ENCODE peak calls at places on chromosomes 7 and 10, in six cellular contexts. One of them, this sample, is unnamed.

GRCh38 chr7:132609222-132609621 is 33.0 kb upstream of the PLXNA4 start:
- DNase-seq in CD8-positive, alpha-beta T cell: no peak
- DNase-seq in AG04449: no peak
- DNase-seq in GM20000: no peak
- DNase-seq in ovary: no peak
- DNase-seq in breast epithelium: no peak
- DNase-seq in this sample: no peak

GRCh38 chr10:116106611-116107010 is 166.4 kb downstream of the GFRA1 start:
- DNase-seq in AG04449: no peak
- DNase-seq in breast epithelium: no peak
- DNase-seq in ovary: no peak
- DNase-seq in GM20000: no peak
- DNase-seq in CD8-positive, alpha-beta T cell: no peak
- DNase-seq in this sample: no peak

GRCh38 chr10:118851062-118852035 is 96.6 kb upstream of the CACUL1 start:
- DNase-seq in CD8-positive, alpha-beta T cell: no peak
- DNase-seq in GM20000: no peak
- DNase-seq in breast epithelium: no peak
- DNase-seq in ovary: no peak
- DNase-seq in AG04449: no peak
- DNase-seq in this sample: no peak

GRCh38 chr10:17396004-17396403 is 58.4 kb downstream of the ST8SIA6 start:
- DNase-seq in breast epithelium: no peak
- DNase-seq in AG04449: no peak
- DNase-seq in ovary: no peak
- DNase-seq in CD8-positive, alpha-beta T cell: no peak
- DNase-seq in GM20000: no peak
- DNase-seq in this sample: no peak

GRCh38 chr7:151245360-151246160 is 2.9 kb downstream of the SMARCD3 start:
- DNase-seq in AG04449: no peak
- DNase-seq in GM20000: peak
- DNase-seq in breast epithelium: no peak
- DNase-seq in CD8-positive, alpha-beta T cell: peak
- DNase-seq in ovary: peak
- DNase-seq in this sample: peak

GRCh38 chr7:155038335-155038734 is 31.8 kb upstream of the HTR5A start:
- DNase-seq in AG04449: no peak
- DNase-seq in breast epithelium: no peak
- DNase-seq in GM20000: no peak
- DNase-seq in ovary: no peak
- DNase-seq in CD8-positive, alpha-beta T cell: no peak
- DNase-seq in this sample: no peak

GRCh38 chr7:106779877-106780276 is 85.2 kb upstream of the PIK3CG start:
- DNase-seq in CD8-positive, alpha-beta T cell: no peak
- DNase-seq in ovary: no peak
- DNase-seq in GM20000: no peak
- DNase-seq in AG04449: no peak
- DNase-seq in breast epithelium: no peak
- DNase-seq in this sample: peak

GRCh38 chr7:35593896-35594295 is 101.0 kb downstream of the HERPUD2 start:
- DNase-seq in ovary: no peak
- DNase-seq in CD8-positive, alpha-beta T cell: no peak
- DNase-seq in AG04449: no peak
- DNase-seq in breast epithelium: no peak
- DNase-seq in GM20000: peak
- DNase-seq in this sample: peak

GRCh38 chr10:60434418-60435046 is 44.9 kb upstream of the ANK3 start:
- DNase-seq in AG04449: no peak
- DNase-seq in breast epithelium: no peak
- DNase-seq in CD8-positive, alpha-beta T cell: no peak
- DNase-seq in ovary: peak
- DNase-seq in GM20000: peak
- DNase-seq in this sample: peak

GRCh38 chr10:53064609-53065008 is 292.0 kb upstream of the MBL2 start:
- DNase-seq in ovary: no peak
- DNase-seq in breast epithelium: no peak
- DNase-seq in AG04449: no peak
- DNase-seq in CD8-positive, alpha-beta T cell: no peak
- DNase-seq in GM20000: no peak
- DNase-seq in this sample: no peak

GRCh38 chr10:104333037-104333727 is 5.1 kb downstream of the ITPRIP start:
- DNase-seq in ovary: peak
- DNase-seq in GM20000: no peak
- DNase-seq in CD8-positive, alpha-beta T cell: peak
- DNase-seq in breast epithelium: peak
- DNase-seq in AG04449: no peak
- DNase-seq in this sample: no peak

GRCh38 chr10:69891057-69891617 is 89.4 kb downstream of the COL13A1 start:
- DNase-seq in CD8-positive, alpha-beta T cell: no peak
- DNase-seq in ovary: no peak
- DNase-seq in AG04449: no peak
- DNase-seq in GM20000: no peak
- DNase-seq in breast epithelium: no peak
- DNase-seq in this sample: no peak

GRCh38 chr7:100483101-100483727 is 513 bp upstream of the NYAP1 start:
- DNase-seq in ovary: peak
- DNase-seq in GM20000: peak
- DNase-seq in breast epithelium: peak
- DNase-seq in AG04449: no peak
- DNase-seq in CD8-positive, alpha-beta T cell: peak
- DNase-seq in this sample: peak

GRCh38 chr10:38143587-38143986 is 49.5 kb downstream of the ZNF37A start:
- DNase-seq in ovary: no peak
- DNase-seq in breast epithelium: no peak
- DNase-seq in AG04449: no peak
- DNase-seq in GM20000: no peak
- DNase-seq in CD8-positive, alpha-beta T cell: no peak
- DNase-seq in this sample: no peak

GRCh38 chr7:138137423-138138171 is 61.3 kb downstream of the AKR1D1 start:
- DNase-seq in AG04449: no peak
- DNase-seq in breast epithelium: no peak
- DNase-seq in GM20000: peak
- DNase-seq in ovary: no peak
- DNase-seq in CD8-positive, alpha-beta T cell: no peak
- DNase-seq in this sample: no peak
- TF ChIP-seq CTCF in AG04449: no peak
- TF ChIP-seq CTCF in breast epithelium: no peak
- TF ChIP-seq CTCF in GM20000: no peak
- TF ChIP-seq CTCF in ovary: no peak
- TF ChIP-seq CTCF in CD8-positive, alpha-beta T cell: no peak
- TF ChIP-seq CTCF in this sample: no peak

GRCh38 chr7:28957064-28957821 is 887 bp downstream of the TRIL start:
- DNase-seq in ovary: peak
- DNase-seq in CD8-positive, alpha-beta T cell: no peak
- DNase-seq in breast epithelium: peak
- DNase-seq in AG04449: no peak
- DNase-seq in GM20000: peak
- DNase-seq in this sample: no peak
- TF ChIP-seq CTCF in ovary: no peak
- TF ChIP-seq CTCF in CD8-positive, alpha-beta T cell: no peak
- TF ChIP-seq CTCF in breast epithelium: no peak
- TF ChIP-seq CTCF in AG04449: no peak
- TF ChIP-seq CTCF in GM20000: no peak
- TF ChIP-seq CTCF in this sample: no peak

GRCh38 chr10:88286030-88286429 is 297.1 kb downstream of the RNLS start:
- DNase-seq in ovary: no peak
- DNase-seq in CD8-positive, alpha-beta T cell: no peak
- DNase-seq in AG04449: no peak
- DNase-seq in GM20000: no peak
- DNase-seq in breast epithelium: no peak
- DNase-seq in this sample: no peak

GRCh38 chr10:88282876-88283275 is 300.2 kb downstream of the RNLS start:
- DNase-seq in GM20000: no peak
- DNase-seq in breast epithelium: no peak
- DNase-seq in AG04449: no peak
- DNase-seq in CD8-positive, alpha-beta T cell: no peak
- DNase-seq in ovary: no peak
- DNase-seq in this sample: no peak

GRCh38 chr10:88278912-88279311 is 304.2 kb downstream of the RNLS start:
- DNase-seq in CD8-positive, alpha-beta T cell: no peak
- DNase-seq in GM20000: no peak
- DNase-seq in breast epithelium: no peak
- DNase-seq in ovary: no peak
- DNase-seq in AG04449: no peak
- DNase-seq in this sample: no peak

GRCh38 chr10:88281592-88282268 is 301.4 kb downstream of the RNLS start:
- DNase-seq in AG04449: peak
- DNase-seq in breast epithelium: no peak
- DNase-seq in CD8-positive, alpha-beta T cell: no peak
- DNase-seq in ovary: no peak
- DNase-seq in GM20000: no peak
- DNase-seq in this sample: no peak

DNA sequence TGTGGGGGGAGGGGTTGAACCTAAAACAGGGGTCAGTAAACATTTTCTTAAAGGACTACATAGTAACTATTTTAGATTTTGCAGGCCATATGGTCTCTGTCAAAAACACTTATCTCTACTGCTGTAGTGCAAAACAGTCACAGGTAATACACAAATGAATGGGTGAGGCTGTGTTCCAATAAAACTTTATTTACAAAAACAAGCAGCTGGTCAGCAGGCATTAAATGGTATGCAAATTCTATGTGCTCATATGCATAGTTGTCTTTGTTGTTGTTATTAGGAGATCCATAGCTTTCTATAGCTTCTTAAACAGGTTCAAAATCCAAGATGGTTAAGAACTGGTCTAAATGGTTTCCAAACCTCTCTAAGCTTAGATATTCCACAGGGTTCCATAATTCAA is 302.6 kb downstream of the RNLS start:
- DNase-seq in GM20000: no peak
- DNase-seq in AG04449: no peak
- DNase-seq in CD8-positive, alpha-beta T cell: no peak
- DNase-seq in breast epithelium: no peak
- DNase-seq in ovary: no peak
- DNase-seq in this sample: no peak
- TF ChIP-seq CTCF in GM20000: no peak
- TF ChIP-seq CTCF in AG04449: no peak
- TF ChIP-seq CTCF in CD8-positive, alpha-beta T cell: no peak
- TF ChIP-seq CTCF in breast epithelium: no peak
- TF ChIP-seq CTCF in ovary: no peak
- TF ChIP-seq CTCF in this sample: no peak

GRCh38 chr7:30705008-30705407 is 22.8 kb upstream of the CRHR2 start:
- DNase-seq in ovary: no peak
- DNase-seq in breast epithelium: no peak
- DNase-seq in CD8-positive, alpha-beta T cell: no peak
- DNase-seq in GM20000: no peak
- DNase-seq in AG04449: no peak
- DNase-seq in this sample: no peak

GRCh38 chr7:30699706-30700495 is 17.6 kb upstream of the CRHR2 start:
- DNase-seq in AG04449: no peak
- DNase-seq in GM20000: no peak
- DNase-seq in CD8-positive, alpha-beta T cell: no peak
- DNase-seq in breast epithelium: no peak
- DNase-seq in ovary: no peak
- DNase-seq in this sample: no peak

GRCh38 chr7:30703756-30704155 is 21.5 kb upstream of the CRHR2 start:
- DNase-seq in CD8-positive, alpha-beta T cell: no peak
- DNase-seq in AG04449: no peak
- DNase-seq in breast epithelium: no peak
- DNase-seq in ovary: no peak
- DNase-seq in GM20000: no peak
- DNase-seq in this sample: no peak

GRCh38 chr7:30700941-30701340 is 18.7 kb upstream of the CRHR2 start:
- DNase-seq in AG04449: no peak
- DNase-seq in GM20000: no peak
- DNase-seq in CD8-positive, alpha-beta T cell: no peak
- DNase-seq in breast epithelium: no peak
- DNase-seq in ovary: no peak
- DNase-seq in this sample: no peak

GRCh38 chr7:30702200-30702599 is 19.9 kb upstream of the CRHR2 start:
- DNase-seq in breast epithelium: no peak
- DNase-seq in ovary: no peak
- DNase-seq in GM20000: no peak
- DNase-seq in AG04449: no peak
- DNase-seq in CD8-positive, alpha-beta T cell: no peak
- DNase-seq in this sample: no peak
- TF ChIP-seq CTCF in breast epithelium: no peak
- TF ChIP-seq CTCF in ovary: no peak
- TF ChIP-seq CTCF in GM20000: no peak
- TF ChIP-seq CTCF in AG04449: no peak
- TF ChIP-seq CTCF in CD8-positive, alpha-beta T cell: no peak
- TF ChIP-seq CTCF in this sample: no peak

GRCh38 chr10:48522011-48522765 is 82.7 kb downstream of the ARHGAP22 start:
- DNase-seq in breast epithelium: no peak
- DNase-seq in GM20000: no peak
- DNase-seq in AG04449: no peak
- DNase-seq in ovary: no peak
- DNase-seq in CD8-positive, alpha-beta T cell: no peak
- DNase-seq in this sample: no peak

GRCh38 chr10:48525956-48526355 is 78.9 kb downstream of the ARHGAP22 start:
- DNase-seq in GM20000: no peak
- DNase-seq in ovary: no peak
- DNase-seq in CD8-positive, alpha-beta T cell: no peak
- DNase-seq in AG04449: no peak
- DNase-seq in breast epithelium: no peak
- DNase-seq in this sample: no peak

GRCh38 chr10:48525113-48525512 is 79.8 kb downstream of the ARHGAP22 start:
- DNase-seq in ovary: no peak
- DNase-seq in GM20000: no peak
- DNase-seq in AG04449: no peak
- DNase-seq in CD8-positive, alpha-beta T cell: no peak
- DNase-seq in breast epithelium: no peak
- DNase-seq in this sample: no peak

GRCh38 chr10:48523212-48523819 is 81.6 kb downstream of the ARHGAP22 start:
- DNase-seq in CD8-positive, alpha-beta T cell: no peak
- DNase-seq in AG04449: peak
- DNase-seq in GM20000: no peak
- DNase-seq in breast epithelium: no peak
- DNase-seq in ovary: peak
- DNase-seq in this sample: peak

DNA sequence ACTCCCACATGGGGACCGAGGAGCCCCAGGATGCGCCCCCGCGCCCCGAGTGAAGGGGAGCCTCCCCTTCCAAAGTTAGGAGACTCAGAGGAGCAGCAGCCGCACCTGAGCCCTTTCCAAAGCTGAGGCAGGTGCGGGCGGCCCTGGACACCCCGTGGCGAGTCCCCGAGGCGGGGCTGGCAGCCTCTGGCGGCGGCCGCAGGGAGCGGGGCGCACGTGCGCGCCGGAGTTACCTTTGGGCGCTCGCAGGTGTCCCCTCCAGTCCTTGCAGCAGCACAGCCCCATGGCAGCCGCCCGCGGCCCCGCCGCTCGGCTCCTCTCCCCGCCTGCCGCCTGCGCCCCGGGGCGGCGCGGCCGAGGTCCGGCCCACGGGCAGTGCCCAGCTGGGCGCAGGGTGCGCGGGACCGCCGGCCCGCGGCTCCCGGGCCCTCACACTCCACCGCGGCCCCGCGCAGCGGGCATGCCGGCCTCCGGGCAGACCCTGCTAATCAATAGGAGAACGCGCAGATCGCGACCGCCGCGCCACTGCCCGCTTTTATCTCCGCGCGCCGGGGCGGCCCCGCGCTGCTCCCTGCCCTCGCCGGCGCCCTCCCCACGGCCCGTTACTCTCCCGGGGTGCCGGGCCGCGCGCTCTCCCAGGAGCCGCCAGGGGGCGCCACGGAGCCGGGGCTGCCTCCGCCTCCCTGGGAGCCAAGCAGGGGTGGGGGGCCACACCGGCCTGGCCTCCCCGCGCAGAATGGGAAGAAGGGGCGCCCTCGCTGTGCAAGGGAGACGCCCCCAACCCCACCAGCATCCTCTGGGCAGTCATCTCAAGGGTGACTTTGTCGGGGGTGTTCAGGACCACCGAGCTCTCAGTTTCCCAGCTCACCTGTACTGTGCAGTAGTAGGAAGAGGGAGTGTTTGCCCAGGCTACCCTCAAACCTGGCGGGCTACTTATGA is 80.8 kb downstream of the ARHGAP22 start:
- DNase-seq in ovary: peak
- DNase-seq in breast epithelium: no peak
- DNase-seq in GM20000: peak
- DNase-seq in AG04449: no peak
- DNase-seq in CD8-positive, alpha-beta T cell: no peak
- DNase-seq in this sample: peak
- TF ChIP-seq CTCF in ovary: no peak
- TF ChIP-seq CTCF in breast epithelium: no peak
- TF ChIP-seq CTCF in GM20000: no peak
- TF ChIP-seq CTCF in AG04449: peak
- TF ChIP-seq CTCF in CD8-positive, alpha-beta T cell: no peak
- TF ChIP-seq CTCF in this sample: peak